ENCODE peak calls at places on chromosomes 6 and 20, in five cellular contexts. V is activated CD8-positive, alpha-beta T cell treated with anti-CD3 and anti-CD28 coated beads, Interleukin-2, amount 10 ng/mL, durations not matched to agents 7 days and 5 days; D is WERI-Rb-1; S is HEK293T; C is T-helper 1 cell. K is an unnamed sample.

GRCh38 chr20:24910461-24910860 is 38.6 kb upstream of the CST7 start:
- DNase-seq in C (no peak), V (no peak), S (no peak), D (no peak), K (no peak)

GRCh38 chr20:38247166-38247509 is 13.4 kb downstream of the KIAA1755 start:
- DNase-seq in S (no peak), V (no peak), D (no peak), C (no peak), K (no peak)

GRCh38 chr6:7909323-7910276 is 988 bp downstream of the TXNDC5 start:
- DNase-seq in V (peak), S (peak), C (no peak), D (peak), K (no peak)

GRCh38 chr20:24389686-24390085 is 79.7 kb upstream of the SYNDIG1 start:
- DNase-seq in V (peak), D (no peak), S (no peak), C (peak), K (no peak)

GRCh38 chr20:19094959-19095541 is 117.4 kb upstream of the SLC24A3 start:
- DNase-seq in V (no peak), C (no peak), D (no peak), S (no peak), K (no peak)

GRCh38 chr6:69416739-69417138 is 380.1 kb downstream of the LMBRD1 start:
- DNase-seq in D (no peak), C (no peak), S (no peak), V (no peak), K (no peak)

GRCh38 chr6:38185244-38185643 is 365.7 kb downstream of the ZFAND3 start:
- DNase-seq in D (no peak), S (no peak), C (no peak), V (no peak), K (no peak)

GRCh38 chr6:30511147-30511546 is 21.8 kb downstream of the HLA-E start:
- DNase-seq in C (no peak), V (no peak), S (no peak), D (no peak), K (no peak)

GRCh38 chr6:1896897-1897296 is 287.2 kb downstream of the FOXC1 start:
- DNase-seq in C (no peak), D (no peak), V (no peak), S (no peak), K (no peak)

GRCh38 chr6:152420696-152421095 is 216.5 kb downstream of the SYNE1 start:
- DNase-seq in V (no peak), C (no peak), D (no peak), S (no peak), K (no peak)

GRCh38 chr6:127484207-127484858 is 25.1 kb upstream of the KIAA0408 start:
- DNase-seq in V (peak), D (no peak), C (no peak), S (no peak), K (no peak)

GRCh38 chr6:79841577-79842381 is 105.6 kb downstream of the ELOVL4 start:
- DNase-seq in D (no peak), V (no peak), S (no peak), C (no peak), K (no peak)

GRCh38 chr20:35395728-35396127 is 16.0 kb downstream of the UQCC1 start:
- DNase-seq in D (no peak), V (no peak), C (no peak), S (no peak), K (no peak)

GRCh38 chr6:5305968-5306626 is 44.8 kb downstream of the FARS2 start:
- DNase-seq in S (peak), D (no peak), V (no peak), C (no peak), K (no peak)

GRCh38 chr6:45513843-45514242 is 136.1 kb upstream of the SUPT3H start:
- DNase-seq in V (no peak), C (no peak), D (no peak), S (no peak), K (no peak)

GRCh38 chr20:53077373-53078205 is 105.4 kb downstream of the TSHZ2 start:
- DNase-seq in S (no peak), C (no peak), D (no peak), V (no peak), K (no peak)

GRCh38 chr6:25333471-25333870 is 54.3 kb downstream of the CARMIL1 start:
- DNase-seq in C (no peak), D (no peak), V (no peak), S (no peak), K (no peak)

GRCh38 chr6:82144007-82144851 is 103.3 kb downstream of the IBTK start:
- DNase-seq in V (no peak), D (peak), C (no peak), S (peak), K (peak)

GRCh38 chr20:32600681-32601237 is 15.6 kb upstream of the NOL4L start:
- DNase-seq in V (no peak), C (no peak), S (no peak), D (no peak), K (no peak)

GRCh38 chr6:111899531-111899930 is 26.3 kb upstream of the FYN start:
- DNase-seq in V (no peak), D (no peak), S (no peak), C (no peak), K (no peak)

GRCh38 chr6:19719691-19720127 is 117.5 kb upstream of the ID4 start:
- DNase-seq in S (no peak), D (peak), V (no peak), C (no peak), K (no peak)

GRCh38 chr6:94478178-94479140 is 1059.1 kb upstream of the EPHA7 start:
- DNase-seq in D (peak), S (no peak), V (no peak), C (no peak), K (no peak)

GRCh38 chr20:53493201-53493908 is 100.3 kb downstream of the ZNF217 start:
- DNase-seq in D (no peak), S (no peak), V (no peak), C (no peak), K (no peak)

GRCh38 chr6:74366634-74367033 is 670.6 kb downstream of the CD109 start:
- DNase-seq in V (no peak), D (no peak), S (no peak), C (no peak), K (no peak)

GRCh38 chr6:31874836-31875572 is 3.8 kb downstream of the SLC44A4 start:
- DNase-seq in D (no peak), S (no peak), C (no peak), V (no peak), K (no peak)

GRCh38 chr20:15632680-15633079 is 940.6 kb downstream of the KIF16B start:
- DNase-seq in C (no peak), D (no peak), V (no peak), S (no peak), K (no peak)

GRCh38 chr6:27720607-27721580 is 191.3 kb downstream of the OR2B2 start:
- DNase-seq in C (no peak), V (no peak), S (peak), D (no peak), K (peak)

GRCh38 chr6:88380083-88380482 is 213.9 kb upstream of the CNR1 start:
- DNase-seq in S (no peak), C (no peak), V (no peak), D (no peak), K (no peak)

GRCh38 chr20:4513720-4514119 is 208.0 kb upstream of the PRND start:
- DNase-seq in D (no peak), V (no peak), S (no peak), C (no peak), K (peak)

GRCh38 chr6:166602928-166603690 is 16.6 kb upstream of the RAMACL start:
- DNase-seq in C (no peak), S (no peak), D (no peak), V (no peak), K (no peak)

GRCh38 chr20:62495798-62496325 is 20.1 kb upstream of the GATA5 start:
- DNase-seq in D (no peak), V (no peak), C (no peak), S (no peak), K (no peak)

GRCh38 chr20:48070961-48071645 is 285.8 kb upstream of the SULF2 start:
- DNase-seq in S (no peak), V (no peak), D (no peak), C (no peak), K (no peak)

GRCh38 chr6:1917628-1918371 is 308.1 kb downstream of the FOXC1 start:
- DNase-seq in C (no peak), S (no peak), D (no peak), V (peak), K (no peak)

GRCh38 chr6:101543796-101544195 is 150.3 kb downstream of the GRIK2 start:
- DNase-seq in D (no peak), S (no peak), V (no peak), C (no peak), K (no peak)

GRCh38 chr6:44627091-44627878 is 239.8 kb downstream of the CDC5L start:
- DNase-seq in S (no peak), C (no peak), D (no peak), V (no peak), K (no peak)

GRCh38 chr6:25583099-25583498 is 68.9 kb upstream of the SCGN start:
- DNase-seq in S (no peak), V (peak), C (no peak), D (no peak), K (no peak)

GRCh38 chr20:41149679-41150131 is 12.4 kb downstream of the PLCG1 start:
- DNase-seq in D (no peak), V (no peak), C (no peak), S (no peak), K (no peak)